ENCODE peak calls at places on chromosome 2, in seven cellular contexts. One of them, this sample, is unnamed.

GRCh38 chr2:8658064-8658862 is 23.6 kb upstream of the ID2 start:
- DNase-seq in GM12891: no peak
- DNase-seq in GM12878: no peak
- DNase-seq in K562: no peak
- DNase-seq in H1: no peak
- DNase-seq in HepG2: no peak
- DNase-seq in SK-N-SH: no peak
- DNase-seq in this sample: no peak

GRCh38 chr2:234555616-234556249 is 58.9 kb upstream of the ARL4C start:
- DNase-seq in GM12891: no peak
- DNase-seq in GM12878: no peak
- DNase-seq in K562: no peak
- DNase-seq in H1: no peak
- DNase-seq in HepG2: no peak
- DNase-seq in SK-N-SH: peak
- DNase-seq in this sample: no peak

GRCh38 chr2:137467246-137467862 is 496.9 kb upstream of the HNMT start:
- DNase-seq in GM12891: no peak
- DNase-seq in GM12878: peak
- DNase-seq in K562: peak
- DNase-seq in H1: peak
- DNase-seq in HepG2: peak
- DNase-seq in SK-N-SH: peak
- DNase-seq in this sample: no peak

GRCh38 chr2:233938676-233939370 is 21.6 kb downstream of the TRPM8 start:
- DNase-seq in GM12891: no peak
- DNase-seq in GM12878: no peak
- DNase-seq in K562: no peak
- DNase-seq in H1: no peak
- DNase-seq in HepG2: no peak
- DNase-seq in SK-N-SH: peak
- DNase-seq in this sample: no peak

GRCh38 chr2:20423376-20423775 is 23.5 kb upstream of the RHOB start:
- DNase-seq in GM12891: no peak
- DNase-seq in GM12878: no peak
- DNase-seq in K562: no peak
- DNase-seq in H1: no peak
- DNase-seq in HepG2: no peak
- DNase-seq in SK-N-SH: no peak
- DNase-seq in this sample: no peak

GRCh38 chr2:41870948-41871522 is 176.8 kb upstream of the PKDCC start:
- DNase-seq in GM12891: no peak
- DNase-seq in GM12878: no peak
- DNase-seq in K562: no peak
- DNase-seq in H1: peak
- DNase-seq in HepG2: no peak
- DNase-seq in SK-N-SH: peak
- DNase-seq in this sample: no peak

GRCh38 chr2:238026953-238027505 is 33.8 kb upstream of the SCLY start:
- DNase-seq in GM12891: no peak
- DNase-seq in GM12878: no peak
- DNase-seq in K562: no peak
- DNase-seq in H1: no peak
- DNase-seq in HepG2: no peak
- DNase-seq in SK-N-SH: no peak
- DNase-seq in this sample: no peak

GRCh38 chr2:28691774-28692281 is 59.8 kb upstream of the PPP1CB start:
- DNase-seq in GM12891: no peak
- DNase-seq in GM12878: no peak
- DNase-seq in K562: no peak
- DNase-seq in H1: no peak
- DNase-seq in HepG2: peak
- DNase-seq in SK-N-SH: peak
- DNase-seq in this sample: no peak

GRCh38 chr2:176553685-176554106 is 284.5 kb downstream of the MTX2 start:
- DNase-seq in GM12891: no peak
- DNase-seq in GM12878: no peak
- DNase-seq in K562: no peak
- DNase-seq in H1: peak
- DNase-seq in HepG2: no peak
- DNase-seq in SK-N-SH: peak
- DNase-seq in this sample: no peak

GRCh38 chr2:170932948-170933347 is 3.9 kb downstream of the GORASP2 start:
- DNase-seq in GM12891: no peak
- DNase-seq in GM12878: no peak
- DNase-seq in K562: no peak
- DNase-seq in H1: no peak
- DNase-seq in HepG2: no peak
- DNase-seq in SK-N-SH: no peak
- DNase-seq in this sample: no peak

GRCh38 chr2:11179899-11180298 is 24.6 kb downstream of the SLC66A3 start:
- DNase-seq in GM12891: no peak
- DNase-seq in GM12878: no peak
- DNase-seq in K562: no peak
- DNase-seq in H1: no peak
- DNase-seq in HepG2: no peak
- DNase-seq in SK-N-SH: no peak
- DNase-seq in this sample: no peak

GRCh38 chr2:37026050-37026449 is 58.1 kb downstream of the HEATR5B start:
- DNase-seq in GM12891: no peak
- DNase-seq in GM12878: no peak
- DNase-seq in K562: peak
- DNase-seq in H1: no peak
- DNase-seq in HepG2: peak
- DNase-seq in SK-N-SH: peak
- DNase-seq in this sample: no peak

GRCh38 chr2:188524519-188525113 is 232.9 kb downstream of the GULP1 start:
- DNase-seq in GM12891: no peak
- DNase-seq in GM12878: no peak
- DNase-seq in K562: peak
- DNase-seq in H1: no peak
- DNase-seq in HepG2: peak
- DNase-seq in SK-N-SH: peak
- DNase-seq in this sample: no peak

GRCh38 chr2:200104015-200104414 is 148.6 kb downstream of the MAIP1 start:
- DNase-seq in GM12891: no peak
- DNase-seq in GM12878: no peak
- DNase-seq in K562: peak
- DNase-seq in H1: no peak
- DNase-seq in HepG2: no peak
- DNase-seq in SK-N-SH: no peak
- DNase-seq in this sample: no peak

GRCh38 chr2:69667805-69668382 is 24.4 kb upstream of the AAK1 start:
- DNase-seq in GM12891: no peak
- DNase-seq in GM12878: no peak
- DNase-seq in K562: no peak
- DNase-seq in H1: no peak
- DNase-seq in HepG2: no peak
- DNase-seq in SK-N-SH: no peak
- DNase-seq in this sample: no peak

GRCh38 chr2:20327370-20327769 is 23.3 kb downstream of the PUM2 start:
- DNase-seq in GM12891: no peak
- DNase-seq in GM12878: no peak
- DNase-seq in K562: no peak
- DNase-seq in H1: no peak
- DNase-seq in HepG2: no peak
- DNase-seq in SK-N-SH: no peak
- DNase-seq in this sample: no peak

GRCh38 chr2:233363744-233364235 is 9.5 kb downstream of the DGKD start:
- DNase-seq in GM12891: no peak
- DNase-seq in GM12878: no peak
- DNase-seq in K562: no peak
- DNase-seq in H1: no peak
- DNase-seq in HepG2: no peak
- DNase-seq in SK-N-SH: no peak
- DNase-seq in this sample: no peak

GRCh38 chr2:113174369-113174735 is 581 bp downstream of the PSD4 start:
- DNase-seq in GM12891: no peak
- DNase-seq in GM12878: no peak
- DNase-seq in K562: peak
- DNase-seq in H1: no peak
- DNase-seq in HepG2: no peak
- DNase-seq in SK-N-SH: no peak
- DNase-seq in this sample: no peak

GRCh38 chr2:224751996-224752698 is 36.0 kb upstream of the CCDC195 start:
- DNase-seq in GM12891: no peak
- DNase-seq in GM12878: no peak
- DNase-seq in K562: no peak
- DNase-seq in H1: no peak
- DNase-seq in HepG2: no peak
- DNase-seq in SK-N-SH: no peak
- DNase-seq in this sample: no peak
- TF ChIP-seq POLR2AphosphoS5 in GM12891: no peak
- TF ChIP-seq POLR2AphosphoS5 in GM12878: no peak
- TF ChIP-seq POLR2AphosphoS5 in K562: no peak
- TF ChIP-seq POLR2AphosphoS5 in H1: no peak
- TF ChIP-seq POLR2AphosphoS5 in HepG2: no peak
- TF ChIP-seq POLR2AphosphoS5 in SK-N-SH: no peak
- TF ChIP-seq POLR2AphosphoS5 in this sample: no peak

GRCh38 chr2:127615511-127616166 is 30.3 kb upstream of the GPR17 start:
- DNase-seq in GM12891: no peak
- DNase-seq in GM12878: no peak
- DNase-seq in K562: no peak
- DNase-seq in H1: peak
- DNase-seq in HepG2: no peak
- DNase-seq in SK-N-SH: peak
- DNase-seq in this sample: no peak
- TF ChIP-seq TAF1 in GM12891: no peak
- TF ChIP-seq TAF1 in GM12878: no peak
- TF ChIP-seq TAF1 in K562: no peak
- TF ChIP-seq TAF1 in H1: no peak
- TF ChIP-seq TAF1 in HepG2: no peak
- TF ChIP-seq TAF1 in SK-N-SH: no peak
- TF ChIP-seq TAF1 in this sample: no peak

DNA sequence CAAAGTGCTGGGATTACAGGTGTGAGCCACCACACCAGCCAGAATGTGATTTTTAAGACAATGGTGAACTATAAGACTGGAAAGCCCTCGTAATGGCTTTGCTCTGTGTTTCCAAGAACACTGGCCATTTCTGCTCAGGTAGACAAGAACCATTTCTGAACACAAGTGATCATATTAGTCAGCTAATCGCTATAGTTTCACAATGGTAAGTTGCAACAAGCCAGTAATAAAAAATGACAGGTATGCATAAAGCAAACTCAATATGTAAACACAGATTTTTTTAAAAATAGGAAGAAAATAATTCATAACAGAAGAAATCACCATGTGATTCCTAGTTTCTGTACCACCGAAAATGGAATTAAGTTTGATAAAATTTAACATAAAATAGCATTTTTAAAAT is 166.5 kb downstream of the THADA start:
- DNase-seq in GM12891: no peak
- DNase-seq in GM12878: no peak
- DNase-seq in K562: no peak
- DNase-seq in H1: no peak
- DNase-seq in HepG2: peak
- DNase-seq in SK-N-SH: no peak
- DNase-seq in this sample: no peak
- TF ChIP-seq POLR2AphosphoS5 in GM12891: no peak
- TF ChIP-seq POLR2AphosphoS5 in GM12878: no peak
- TF ChIP-seq POLR2AphosphoS5 in K562: no peak
- TF ChIP-seq POLR2AphosphoS5 in H1: no peak
- TF ChIP-seq POLR2AphosphoS5 in HepG2: no peak
- TF ChIP-seq POLR2AphosphoS5 in SK-N-SH: no peak
- TF ChIP-seq POLR2AphosphoS5 in this sample: no peak

DNA sequence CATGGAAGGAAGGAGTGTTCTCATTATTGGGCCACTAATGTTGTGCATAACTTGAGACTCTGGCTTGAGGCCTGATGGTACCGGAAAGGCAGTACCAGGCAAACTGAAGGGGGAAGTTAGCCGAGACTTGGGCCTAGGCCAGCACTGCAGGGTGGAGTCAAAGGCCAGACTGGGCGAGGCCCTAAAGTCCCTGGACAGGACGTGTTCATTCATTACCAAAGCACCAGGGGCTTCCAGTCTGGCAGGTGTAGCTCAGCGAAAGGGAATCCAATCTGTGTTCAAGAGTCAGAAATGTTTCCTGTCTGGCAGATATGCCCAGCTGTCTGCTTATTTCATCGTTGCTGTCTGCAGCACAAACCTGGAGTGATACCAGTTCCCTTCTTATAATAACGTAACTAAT is 4.7 kb upstream of the ITSN2 start:
- DNase-seq in GM12891: no peak
- DNase-seq in GM12878: no peak
- DNase-seq in K562: peak
- DNase-seq in H1: no peak
- DNase-seq in HepG2: no peak
- DNase-seq in SK-N-SH: no peak
- DNase-seq in this sample: no peak
- TF ChIP-seq TAF1 in GM12891: no peak
- TF ChIP-seq TAF1 in GM12878: peak
- TF ChIP-seq TAF1 in K562: no peak
- TF ChIP-seq TAF1 in H1: no peak
- TF ChIP-seq TAF1 in HepG2: no peak
- TF ChIP-seq TAF1 in SK-N-SH: no peak
- TF ChIP-seq TAF1 in this sample: no peak

DNA sequence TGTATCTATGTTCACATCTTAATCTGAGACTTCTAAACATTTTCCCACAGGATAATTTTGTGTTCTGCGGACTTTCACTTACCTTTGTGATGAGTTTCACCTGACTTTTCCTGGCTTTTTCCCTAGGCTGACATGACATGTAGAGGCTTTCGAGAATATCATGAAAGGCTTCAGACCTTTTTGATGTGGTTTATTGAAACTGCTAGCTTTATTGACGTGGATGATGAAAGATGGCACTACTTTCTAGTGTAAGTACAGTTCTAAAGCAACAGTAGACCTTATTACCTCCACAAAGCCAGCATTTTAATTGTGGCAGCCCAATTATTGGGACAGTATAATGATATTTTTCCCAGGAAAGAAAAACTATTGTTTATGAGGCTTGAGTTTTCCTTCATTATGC is 34.1 kb upstream of the METAP1D start:
- DNase-seq in GM12891: no peak
- DNase-seq in GM12878: no peak
- DNase-seq in K562: no peak
- DNase-seq in H1: no peak
- DNase-seq in HepG2: no peak
- DNase-seq in SK-N-SH: no peak
- DNase-seq in this sample: no peak
- TF ChIP-seq POLR2AphosphoS5 in GM12891: no peak
- TF ChIP-seq POLR2AphosphoS5 in GM12878: no peak
- TF ChIP-seq POLR2AphosphoS5 in K562: no peak
- TF ChIP-seq POLR2AphosphoS5 in H1: no peak
- TF ChIP-seq POLR2AphosphoS5 in HepG2: no peak
- TF ChIP-seq POLR2AphosphoS5 in SK-N-SH: no peak
- TF ChIP-seq POLR2AphosphoS5 in this sample: no peak

This sample was measured in GM12892.